ENCODE peak calls at places on chromosomes 4 and X, in ten cellular contexts. O is CD8-positive, alpha-beta T cell; E is HT-29; U is fibroblast of mammary gland; Y is LoVo; P is islet precursor cell; B is HL-60; Q is activated T-cell treated with anti-CD3 and anti-CD28 coated beads for 1 hour; D is breast epithelium; K is stomach. S is an unnamed sample.

GRCh38 chr4:148243837-148244236 is 198.4 kb downstream of the NR3C2 start:
- DNase-seq in O (no peak), E (no peak), U (no peak), Y (no peak), P (no peak), B (no peak), Q (no peak), D (no peak), K (no peak), S (no peak)

GRCh38 chr4:148204171-148204570 is 238.0 kb downstream of the NR3C2 start:
- DNase-seq in O (no peak), E (no peak), U (no peak), Y (no peak), P (no peak), B (no peak), Q (no peak), D (no peak), K (no peak), S (no peak)

GRCh38 chr4:86641516-86642090 is 47.5 kb downstream of the PTPN13 start:
- DNase-seq in O (no peak), E (no peak), U (no peak), Y (no peak), P (no peak), B (no peak), Q (no peak), D (no peak), K (no peak), S (no peak)

GRCh38 chrX:70477734-70478075 is 33.1 kb downstream of the DLG3 start:
- DNase-seq in O (no peak), E (no peak), U (no peak), Y (no peak), P (no peak), B (no peak), Q (no peak), D (no peak), K (no peak), S (no peak)

GRCh38 chr4:76607266-76607799 is 172.3 kb downstream of the SHROOM3 start:
- DNase-seq in O (no peak), E (no peak), U (no peak), Y (no peak), P (no peak), B (no peak), Q (no peak), D (no peak), K (no peak), S (no peak)

GRCh38 chr4:73822389-73822788 is 14.1 kb upstream of the CXCL6 start:
- DNase-seq in O (no peak), E (no peak), U (peak; percentile 60), Y (no peak), P (no peak), B (no peak), Q (no peak), D (no peak), K (no peak), S (no peak)

GRCh38 chr4:188691811-188692210 is 552.6 kb downstream of the TRIML1 start:
- DNase-seq in O (no peak), E (no peak), U (peak; percentile 39), Y (no peak), P (no peak), B (no peak), Q (no peak), D (no peak), K (no peak), S (no peak)

GRCh38 chr4:2755821-2756690 is at the start of gene TNIP2:
- DNase-seq in O (peak; percentile 87), E (peak; percentile 85), U (peak; percentile 73), Y (peak; percentile 85), P (peak; percentile 91), B (peak; percentile 61), Q (peak; percentile 71), D (peak; percentile 59), K (peak; percentile 91), S (peak; percentile 68)

GRCh38 chrX:27924261-27924660 is 57.0 kb downstream of the DCAF8L1 start:
- DNase-seq in O (no peak), E (no peak), U (no peak), Y (no peak), P (no peak), B (no peak), Q (no peak), D (no peak), K (no peak), S (no peak)

GRCh38 chr4:143254479-143255216 is 69.9 kb downstream of the USP38 start:
- DNase-seq in O (no peak), E (no peak), U (no peak), Y (no peak), P (peak; percentile 58), B (no peak), Q (no peak), D (no peak), K (no peak), S (no peak)

GRCh38 chr4:121278811-121279368 is 101.9 kb downstream of the QRFPR start:
- DNase-seq in O (no peak), E (no peak), U (no peak), Y (no peak), P (no peak), B (no peak), Q (no peak), D (no peak), K (no peak), S (no peak)

GRCh38 chr4:22987861-22988260 is 295.1 kb downstream of the GBA3 start:
- DNase-seq in O (no peak), E (no peak), U (peak; percentile 33), Y (no peak), P (no peak), B (no peak), Q (no peak), D (no peak), K (no peak), S (no peak)

GRCh38 chr4:186643501-186644315 is 79.9 kb downstream of the FAT1 start:
- DNase-seq in O (no peak), E (peak; percentile 70), U (peak; percentile 90), Y (peak; percentile 70), P (no peak), B (no peak), Q (no peak), D (no peak), K (no peak), S (no peak)

GRCh38 chr4:125085-125820 is 952 bp downstream of the ZNF718 start:
- DNase-seq in O (no peak), E (peak; percentile 12), U (peak; percentile 35), Y (no peak), P (peak; percentile 84), B (peak; percentile 67), Q (peak; percentile 16), D (peak; percentile 18), K (peak; percentile 47), S (no peak)

GRCh38 chr4:140695483-140695882 is 60.7 kb downstream of the TBC1D9 start:
- DNase-seq in O (no peak), E (no peak), U (no peak), Y (no peak), P (no peak), B (no peak), Q (no peak), D (no peak), K (no peak), S (no peak)

GRCh38 chrX:108167211-108167872 is 75.8 kb downstream of the ATG4A start:
- DNase-seq in O (no peak), E (no peak), U (peak; percentile 72), Y (peak; percentile 0), P (peak; percentile 22), B (no peak), Q (no peak), D (no peak), K (no peak), S (no peak)

GRCh38 chr4:159012381-159012780 is 90.5 kb upstream of the RAPGEF2 start:
- DNase-seq in O (no peak), E (no peak), U (peak; percentile 64), Y (peak; percentile 10), P (no peak), B (no peak), Q (no peak), D (no peak), K (no peak), S (no peak)

GRCh38 chr4:6192245-6192644 is 8.1 kb downstream of the JAKMIP1 start:
- DNase-seq in O (no peak), E (peak; percentile 18), U (no peak), Y (no peak), P (no peak), B (no peak), Q (no peak), D (no peak), K (no peak), S (no peak)

GRCh38 chrX:32598707-32599106 is 612.6 kb downstream of the DMD start:
- DNase-seq in O (no peak), E (no peak), U (no peak), Y (no peak), P (no peak), B (no peak), Q (no peak), D (no peak), K (no peak), S (no peak)

GRCh38 chr4:152328595-152328994 is 207.3 kb downstream of the FBXW7 start:
- DNase-seq in O (no peak), E (no peak), U (no peak), Y (peak; percentile 58), P (peak; percentile 61), B (no peak), Q (no peak), D (peak; percentile 44), K (no peak), S (no peak)

GRCh38 chr4:24753519-24753918 is 41.9 kb upstream of the SOD3 start:
- DNase-seq in O (no peak), E (no peak), U (peak; percentile 70), Y (no peak), P (peak; percentile 68), B (no peak), Q (no peak), D (no peak), K (no peak), S (no peak)

GRCh38 chr4:142984871-142985585 is 138.9 kb upstream of the INPP4B start:
- DNase-seq in O (no peak), E (peak; percentile 38), U (peak; percentile 13), Y (peak; percentile 46), P (no peak), B (no peak), Q (no peak), D (no peak), K (no peak), S (no peak)

GRCh38 chr4:2817701-2818350 is 24.9 kb downstream of the SH3BP2 start:
- DNase-seq in O (peak; percentile 64), E (peak; percentile 48), U (no peak), Y (peak; percentile 60), P (peak; percentile 67), B (no peak), Q (no peak), D (no peak), K (no peak), S (no peak)

GRCh38 chrX:136828830-136829229 is 48.1 kb upstream of the ARHGEF6 start:
- DNase-seq in O (no peak), E (no peak), U (no peak), Y (no peak), P (no peak), B (peak; percentile 56), Q (no peak), D (no peak), K (no peak), S (no peak)

GRCh38 chrX:130111935-130112221 is 1.6 kb upstream of the ELF4 start:
- DNase-seq in O (no peak), E (no peak), U (no peak), Y (no peak), P (no peak), B (no peak), Q (no peak), D (no peak), K (no peak), S (no peak)

GRCh38 chr4:152509595-152510209 is 26.2 kb downstream of the FBXW7 start:
- DNase-seq in O (no peak), E (no peak), U (no peak), Y (no peak), P (no peak), B (no peak), Q (no peak), D (no peak), K (no peak), S (no peak)

GRCh38 chrX:9911479-9911878 is 55.7 kb upstream of the CLDN34 start:
- DNase-seq in O (no peak), E (peak; percentile 37), U (no peak), Y (no peak), P (no peak), B (no peak), Q (no peak), D (no peak), K (no peak), S (no peak)

S was measured in activated gamma-delta T cell treated with anti-CD3 and anti-CD28 coated beads, Interleukin-2, amount 50 U/mL, for 16 hours.